ENCODE peak calls at places on chromosomes 1 and 21, in five cellular contexts. M is HepG2, R is GM13976, X is AG09309, Z is osteoblast. O is an unnamed sample.

GRCh38 chr1:239819756-239820155 is 271.9 kb upstream of the FMN2 start:
- DNase-seq in R (no peak), M (no peak), X (no peak), Z (no peak), O (no peak)

GRCh38 chr1:109822749-109823542 is 59.2 kb upstream of the EPS8L3 start:
- DNase-seq in M (no peak), R (peak; percentile 29), X (no peak), Z (no peak), O (no peak)

GRCh38 chr21:39314155-39315027 is 959 bp upstream of the BRWD1 start:
- DNase-seq in Z (peak; percentile 92), X (no peak), M (peak; percentile 31), R (peak; percentile 53), O (peak; percentile 56)

GRCh38 chr1:69312055-69312732 is 255.5 kb upstream of the LRRC7 start:
- DNase-seq in X (no peak), R (no peak), Z (no peak), M (no peak), O (no peak)

GRCh38 chr21:30561957-30562356 is 843 bp upstream of the KRTAP19-7 start:
- DNase-seq in X (no peak), M (no peak), R (no peak), Z (no peak), O (no peak)

GRCh38 chr1:207029991-207030521 is 2.5 kb downstream of the C1orf116 start:
- DNase-seq in Z (peak; percentile 60), R (no peak), X (no peak), M (no peak), O (no peak)

GRCh38 chr1:245971711-245972085 is 535.4 kb downstream of the SMYD3 start:
- DNase-seq in R (no peak), Z (no peak), M (no peak), X (no peak), O (no peak)

GRCh38 chr1:86991549-86992186 is 77.2 kb downstream of the HS2ST1 start:
- DNase-seq in Z (no peak), R (no peak), X (no peak), M (no peak), O (no peak)

GRCh38 chr1:95435611-95436010 is 201.6 kb downstream of the RWDD3 start:
- DNase-seq in X (no peak), Z (no peak), M (no peak), R (no peak), O (no peak)

GRCh38 chr1:227949954-227950734 is 2.4 kb upstream of the WNT9A start:
- DNase-seq in X (no peak), R (no peak), M (no peak), Z (peak; percentile 91), O (no peak)

GRCh38 chr1:42456754-42457089 is 379 bp downstream of the PPCS start:
- DNase-seq in Z (peak; percentile 85), R (peak; percentile 78), X (no peak), M (peak; percentile 56), O (peak; percentile 78)

GRCh38 chr1:1778827-1779675 is 781 bp upstream of the NADK start:
- DNase-seq in Z (peak; percentile 85), X (no peak), M (peak; percentile 60), R (peak; percentile 93), O (peak; percentile 96)

GRCh38 chr21:17463441-17463840 is 49.4 kb upstream of the CXADR start:
- DNase-seq in Z (peak; percentile 89), X (peak; percentile 67), M (peak; percentile 40), R (no peak), O (no peak)

GRCh38 chr1:12435639-12436344 is 182.2 kb downstream of the DHRS3 start:
- DNase-seq in R (peak; percentile 26), Z (no peak), X (no peak), M (no peak), O (peak; percentile 23)

GRCh38 chr1:105795741-105796140 is 1260.7 kb upstream of the PRMT6 start:
- DNase-seq in R (no peak), Z (no peak), M (no peak), X (no peak), O (no peak)

GRCh38 chr1:105793541-105794146 is 1262.8 kb upstream of the PRMT6 start:
- DNase-seq in Z (peak; percentile 36), M (peak; percentile 39), R (peak; percentile 46), X (no peak), O (peak; percentile 51)
- TF ChIP-seq CTCF in Z (peak; percentile 40), M (peak; percentile 80), R (peak; percentile 60), X (peak; percentile 13), O (peak; percentile 70)

DNA sequence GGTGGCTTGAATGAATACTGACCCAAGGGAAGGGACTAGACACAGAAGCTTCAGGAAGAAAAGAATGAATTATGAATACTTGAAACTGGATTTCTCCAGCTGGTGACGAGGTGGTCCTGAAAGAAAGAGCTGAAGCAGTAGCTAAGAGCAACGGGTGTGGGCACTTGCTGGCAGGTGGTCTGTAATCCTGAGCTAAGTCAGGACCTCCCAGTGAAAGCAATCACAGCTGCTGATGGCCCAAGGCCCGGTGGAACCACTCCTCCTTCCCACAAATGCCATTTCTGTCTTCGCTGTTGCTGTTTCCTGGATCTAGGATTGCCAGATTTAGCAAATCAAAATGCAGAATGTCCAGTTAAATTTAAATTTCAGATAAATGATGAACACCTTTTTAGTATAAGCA is 47.0 kb downstream of the NEK2 start:
- DNase-seq in X (no peak), R (no peak), M (no peak), Z (no peak), O (no peak)
- TF ChIP-seq CTCF in X (no peak), R (no peak), M (no peak), Z (no peak), O (no peak)

GRCh38 chr1:163147019-163147418 is 55.7 kb downstream of the RGS5 start:
- DNase-seq in M (no peak), Z (peak; percentile 1), X (no peak), R (no peak), O (no peak)
- TF ChIP-seq CTCF in M (no peak), Z (no peak), X (no peak), R (no peak), O (no peak)

DNA sequence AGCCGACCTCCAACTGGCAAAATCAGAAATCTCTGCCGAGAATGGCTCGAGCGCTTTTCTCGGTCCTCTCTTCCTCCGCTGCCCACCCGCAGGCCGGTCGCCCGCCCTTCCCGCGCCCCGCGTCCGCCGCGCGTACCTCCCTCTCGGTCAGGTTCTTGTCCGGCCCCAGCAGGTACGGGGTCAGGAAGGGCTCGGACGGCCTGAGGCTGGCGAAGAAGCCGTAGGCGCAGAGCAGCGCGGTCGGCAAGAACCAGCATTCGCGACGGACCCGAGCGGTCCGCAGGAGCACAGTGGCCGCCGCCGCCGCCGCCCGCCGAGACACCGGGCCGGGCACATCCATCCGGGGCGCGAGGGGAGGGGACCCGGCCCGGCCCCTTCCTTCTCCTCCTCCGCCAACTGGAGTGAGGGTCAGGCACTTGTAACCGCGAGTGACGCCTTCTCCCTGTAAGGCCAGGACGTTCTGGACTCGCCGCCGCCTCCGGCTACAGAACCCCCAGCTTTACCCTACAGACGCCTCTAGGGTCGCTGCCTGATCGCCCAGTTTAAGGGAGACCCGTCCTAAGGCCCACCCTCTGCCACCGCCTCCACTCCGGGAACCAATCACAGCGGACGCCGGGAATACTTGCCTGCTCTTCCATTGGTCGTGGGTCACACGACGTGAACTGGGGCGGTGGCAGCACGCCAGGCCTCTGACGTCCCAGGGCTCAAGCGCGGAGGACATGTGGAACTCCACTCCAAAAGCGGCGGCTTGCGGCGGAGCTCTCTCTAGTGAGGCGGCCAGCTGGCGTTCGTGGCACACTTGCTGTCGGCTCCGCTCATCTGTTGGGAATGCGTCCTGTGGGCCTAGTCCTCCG is at the start of gene SLC19A2:
- DNase-seq in M (peak; percentile 98), Z (peak; percentile 99), R (peak; percentile 98), X (peak; percentile 94), O (peak; percentile 98)
- TF ChIP-seq CTCF in M (peak; percentile 51), Z (peak; percentile 27), R (peak; percentile 30), X (peak; percentile 23), O (peak; percentile 20)

O was measured in GM13977.